ENCODE peak calls at places on chromosomes 12 and 14, in four cellular contexts. O, V, D and T are unnamed samples.

GRCh38 chr12:84502907-84503787 is 409.5 kb downstream of the SLC6A15 start:
- DNase-seq in O (peak; percentile 37), V (peak; percentile 87), D (peak; percentile 81), T (peak; percentile 45)

GRCh38 chr12:9928607-9929006 is 3.6 kb downstream of the CLEC2A start:
- DNase-seq in O (peak; percentile 20), V (no peak), D (no peak), T (no peak)

GRCh38 chr12:82805812-82806497 is 119.2 kb downstream of the TMTC2 start:
- DNase-seq in O (no peak), V (no peak), D (peak; percentile 72), T (peak; percentile 56)

GRCh38 chr14:84087986-84088531 is 1441.9 kb upstream of the FLRT2 start:
- DNase-seq in O (no peak), V (no peak), D (no peak), T (no peak)

GRCh38 chr14:103382375-103382774 is 2.8 kb upstream of the MARK3 start:
- DNase-seq in O (no peak), V (no peak), D (peak; percentile 88), T (peak; percentile 87)

GRCh38 chr14:60648934-60649814 is at the start of gene SIX1:
- DNase-seq in O (no peak), V (peak; percentile 97), D (peak; percentile 97), T (peak; percentile 99)

GRCh38 chr12:84767079-84767478 is 145.5 kb downstream of the SLC6A15 start:
- DNase-seq in O (no peak), V (no peak), D (no peak), T (peak; percentile 36)

GRCh38 chr12:2336409-2336829 is 283.6 kb downstream of the CACNA1C start:
- DNase-seq in O (no peak), V (no peak), D (peak; percentile 96), T (peak; percentile 80)

GRCh38 chr12:18868673-18869072 is 130.8 kb downstream of the CAPZA3 start:
- DNase-seq in O (no peak), V (no peak), D (peak; percentile 82), T (no peak)

GRCh38 chr12:101127521-101128219 is 82.4 kb downstream of the SLC5A8 start:
- DNase-seq in O (no peak), V (no peak), D (peak; percentile 75), T (peak; percentile 47)

GRCh38 chr14:82872494-82872893 is 1338.8 kb upstream of the SEL1L start:
- DNase-seq in O (peak; percentile 3), V (peak; percentile 77), D (peak; percentile 0), T (no peak)

GRCh38 chr12:62808166-62808879 is 126.6 kb downstream of the PPM1H start:
- DNase-seq in O (no peak), V (no peak), D (no peak), T (no peak)

GRCh38 chr14:55698051-55698450 is 118.0 kb downstream of the KTN1 start:
- DNase-seq in O (no peak), V (no peak), D (no peak), T (no peak)

GRCh38 chr12:65414526-65414925 is 136.0 kb downstream of the MSRB3 start:
- DNase-seq in O (no peak), V (no peak), D (peak; percentile 47), T (no peak)

GRCh38 chr12:13386269-13387039 is 189.9 kb downstream of the EMP1 start:
- DNase-seq in O (no peak), V (no peak), D (no peak), T (no peak)

GRCh38 chr14:91246051-91246852 is 1.7 kb upstream of the GPR68 start:
- DNase-seq in O (no peak), V (no peak), D (no peak), T (no peak)

GRCh38 chr14:44701563-44702263 is 194.6 kb upstream of the FSCB start:
- DNase-seq in O (no peak), V (no peak), D (no peak), T (no peak)

GRCh38 chr12:108596854-108597558 is 878 bp downstream of the TMEM119 start:
- DNase-seq in O (no peak), V (no peak), D (peak; percentile 42), T (peak; percentile 54)

GRCh38 chr12:132622437-132623071 is 4.0 kb downstream of the P2RX2 start:
- DNase-seq in O (peak; percentile 39), V (no peak), D (peak; percentile 90), T (peak; percentile 100)

DNA sequence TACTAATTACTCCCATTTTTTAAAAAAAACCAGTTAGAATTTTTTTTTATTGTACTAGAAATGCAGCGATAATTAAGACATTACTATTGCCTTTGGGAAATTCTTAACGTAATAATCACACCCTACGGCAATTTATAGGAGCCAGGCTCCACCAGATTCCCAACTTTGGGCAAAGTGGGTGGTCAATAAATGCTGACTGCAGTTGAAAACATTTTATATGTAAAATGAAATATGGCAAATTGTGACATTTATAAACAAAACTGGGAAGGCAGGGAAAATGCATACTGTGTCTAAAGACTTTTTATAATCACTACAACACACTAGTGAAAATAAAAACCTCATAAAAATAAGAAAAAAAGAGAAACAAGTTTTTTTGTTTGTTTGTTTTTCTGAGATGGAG is 93.3 kb upstream of the HECTD1 start:
- DNase-seq in O (no peak), V (no peak), D (no peak), T (no peak)
- H3K36me3 ChIP-seq in O (no peaks in the 10 kb centered on the region), V (peaks cover 10% of the 10 kb centered on the region), D (peaks cover 62% of the 10 kb centered on the region), T (peaks cover 25% of the 10 kb centered on the region)

GRCh38 chr14:88967299-88967698 is 142.8 kb downstream of the TTC8 start:
- DNase-seq in O (no peak), V (no peak), D (no peak), T (no peak)
- H4K20me1 ChIP-seq in O (no peaks in the 10 kb centered on the region), V (no peaks in the 10 kb centered on the region), D (no peaks in the 10 kb centered on the region), T (no peaks in the 10 kb centered on the region)

DNA sequence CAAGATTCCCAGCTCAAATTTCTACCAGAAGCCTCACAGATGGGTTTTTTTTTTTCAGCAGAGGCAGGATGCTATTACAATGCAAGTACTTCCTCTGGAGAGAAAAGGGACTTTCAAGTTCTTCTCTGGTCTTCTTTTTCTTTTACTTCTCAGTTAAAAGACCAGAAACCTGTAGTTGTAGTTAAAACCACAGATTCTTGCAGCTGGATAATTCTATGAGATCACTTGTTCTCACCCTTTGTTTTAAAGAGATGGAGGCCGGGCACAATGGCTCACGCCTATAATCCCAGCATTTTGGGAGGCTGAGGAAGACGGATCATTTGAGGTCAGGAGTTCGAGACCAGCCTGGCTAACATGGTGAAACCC is 47.6 kb upstream of the OVCH1 start:
- DNase-seq in O (no peak), V (no peak), D (no peak), T (no peak)
- H3K36me3 ChIP-seq in O (no peaks in the 10 kb centered on the region), V (no peaks in the 10 kb centered on the region), D (no peaks in the 10 kb centered on the region), T (no peaks in the 10 kb centered on the region)

GRCh38 chr14:105087308-105087962 is 22.2 kb upstream of the GPR132 start:
- DNase-seq in O (no peak), V (peak; percentile 63), D (peak; percentile 86), T (peak; percentile 98)
- H4K20me1 ChIP-seq in O (no peaks in the 10 kb centered on the region), V (no peaks in the 10 kb centered on the region), D (no peaks in the 10 kb centered on the region), T (peaks cover 33% of the 10 kb centered on the region)

GRCh38 chr14:73168691-73169090 is 32.4 kb downstream of the PSEN1 start:
- DNase-seq in O (no peak), V (no peak), D (no peak), T (no peak)

GRCh38 chr14:73170686-73171085 is 34.4 kb downstream of the PSEN1 start:
- DNase-seq in O (no peak), V (peak; percentile 11), D (no peak), T (no peak)

GRCh38 chr14:73166399-73166798 is 30.1 kb downstream of the PSEN1 start:
- DNase-seq in O (no peak), V (no peak), D (no peak), T (no peak)

GRCh38 chr14:73168274-73168673 is 32.0 kb downstream of the PSEN1 start:
- DNase-seq in O (no peak), V (no peak), D (no peak), T (no peak)

DNA sequence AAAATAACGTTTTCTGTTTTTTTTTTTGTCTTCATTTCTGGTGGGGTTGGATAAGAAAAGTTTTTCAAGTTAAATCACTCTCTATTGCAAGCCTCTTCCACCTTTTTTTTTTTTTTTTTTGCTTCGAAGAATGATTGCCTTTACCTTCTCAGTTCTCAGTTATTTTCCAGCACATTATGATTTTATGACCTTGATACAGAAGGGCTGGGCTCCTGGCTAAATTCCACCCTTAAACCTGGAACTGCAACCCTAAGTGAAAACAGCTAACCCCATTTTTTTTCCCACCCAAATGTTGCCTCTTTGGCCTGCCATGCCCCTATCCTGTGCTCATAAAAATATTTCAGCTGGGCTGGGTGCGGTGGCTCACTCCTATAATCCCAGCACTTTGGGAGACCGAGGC is 31.4 kb downstream of the PSEN1 start:
- DNase-seq in O (no peak), V (no peak), D (no peak), T (peak; percentile 34)
- H3K36me3 ChIP-seq in O (peaks cover 37% of the 10 kb centered on the region), V (no peaks in the 10 kb centered on the region), D (peaks cover 24% of the 10 kb centered on the region), T (peaks cover 52% of the 10 kb centered on the region)

GRCh38 chr14:102085503-102085902 is 1.3 kb downstream of the HSP90AA1 start:
- DNase-seq in O (no peak), V (no peak), D (peak; percentile 26), T (no peak)
- H4K20me1 ChIP-seq in O (peaks cover 36% of the 10 kb centered on the region), V (peaks cover 52% of the 10 kb centered on the region), D (peaks cover 12% of the 10 kb centered on the region), T (peaks cover 44% of the 10 kb centered on the region)